ENCODE peak calls at places on chromosomes 12 and 14, in nine cellular contexts. W, R, S, H, F, N, C, I and T are unnamed samples.
A peak's percentile ranks its signal among the peaks of the same experiment; 100 is the strongest.

GRCh38 chr14:35932659-35933159 is 106.6 kb downstream of the BRMS1L start:
- DNase-seq in F (no peak), R (no peak), C (peak; percentile 11), S (peak; percentile 69), N (no peak), I (no peak), H (no peak), W (peak; percentile 20), T (no peak)

GRCh38 chr14:60164404-60164716 is 838 bp downstream of the DHRS7 start:
- DNase-seq in N (no peak), H (no peak), S (no peak), I (no peak), C (no peak), F (no peak), W (no peak), R (no peak), T (no peak)

GRCh38 chr14:52917732-52918131 is 33.1 kb downstream of the FERMT2 start:
- DNase-seq in I (no peak), H (no peak), N (no peak), F (peak; percentile 45), S (no peak), C (no peak), R (no peak), W (no peak), T (no peak)

GRCh38 chr14:64845878-64846277 is 33.8 kb downstream of the SPTB start:
- DNase-seq in R (peak; percentile 33), I (peak; percentile 64), C (no peak), F (no peak), W (no peak), H (no peak), S (no peak), N (no peak), T (no peak)

GRCh38 chr12:105676694-105677093 is 346.2 kb downstream of the C12orf75 start:
- DNase-seq in S (no peak), H (no peak), I (no peak), R (no peak), W (no peak), F (peak; percentile 46), N (no peak), C (peak; percentile 81), T (no peak)

GRCh38 chr14:66114071-66114470 is 372.1 kb upstream of the CCDC196 start:
- DNase-seq in N (no peak), C (no peak), S (no peak), I (no peak), F (no peak), W (no peak), R (no peak), H (no peak), T (no peak)

GRCh38 chr12:49616533-49617219 is 6.7 kb upstream of the PRPF40B start:
- DNase-seq in S (no peak), F (no peak), C (no peak), W (no peak), H (no peak), R (no peak), I (no peak), N (no peak), T (no peak)

GRCh38 chr14:74675219-74675618 is 37.7 kb downstream of the AREL1 start:
- DNase-seq in R (no peak), S (no peak), F (no peak), N (no peak), C (no peak), W (no peak), I (no peak), H (no peak), T (no peak)

GRCh38 chr12:49872781-49873181 is 29.9 kb upstream of the BCDIN3D start:
- DNase-seq in C (no peak), I (peak; percentile 54), N (no peak), R (peak; percentile 7), H (peak; percentile 70), W (no peak), F (no peak), S (no peak), T (no peak)

GRCh38 chr12:120229071-120229582 is 28.2 kb upstream of the RPLP0 start:
- DNase-seq in R (no peak), C (no peak), N (peak; percentile 61), F (no peak), I (no peak), S (no peak), W (no peak), H (no peak), T (no peak)

GRCh38 chr12:4555804-4556203 is 6.2 kb upstream of the DYRK4 start:
- DNase-seq in R (peak; percentile 31), I (peak; percentile 5), W (no peak), H (no peak), S (no peak), F (no peak), N (no peak), C (no peak), T (no peak)

GRCh38 chr14:94663965-94664704 is 51.9 kb downstream of the SERPINA3 start:
- DNase-seq in H (no peak), R (no peak), N (no peak), I (no peak), F (peak; percentile 40), S (no peak), C (no peak), W (no peak), T (no peak)

GRCh38 chr12:3097186-3097804 is 20.1 kb downstream of the TSPAN9 start:
- DNase-seq in N (peak; percentile 91), S (peak; percentile 16), W (no peak), R (no peak), I (peak; percentile 75), H (no peak), C (peak; percentile 59), F (peak; percentile 87), T (no peak)

GRCh38 chr12:102964872-102965271 is 7.4 kb downstream of the ASCL1 start:
- DNase-seq in W (no peak), R (no peak), S (peak; percentile 33), I (no peak), C (peak; percentile 54), N (no peak), H (no peak), F (no peak), T (no peak)

GRCh38 chr14:39768579-39768978 is 336.3 kb upstream of the FBXO33 start:
- DNase-seq in N (no peak), W (no peak), C (no peak), I (no peak), H (no peak), F (no peak), S (peak; percentile 42), R (no peak), T (no peak)

GRCh38 chr14:45089813-45090212 is 5.9 kb downstream of the PRPF39 start:
- DNase-seq in C (no peak), I (peak; percentile 61), R (peak; percentile 95), H (no peak), W (peak; percentile 38), F (no peak), N (no peak), S (peak; percentile 70), T (no peak)

GRCh38 chr14:75165586-75166391 is 10.6 kb downstream of the TMED10 start:
- DNase-seq in R (no peak), F (no peak), W (no peak), H (peak; percentile 80), S (no peak), C (no peak), N (no peak), I (no peak), T (no peak)

GRCh38 chr12:6285063-6285477 is 25.4 kb upstream of the PLEKHG6 start:
- DNase-seq in H (peak; percentile 58), S (peak; percentile 64), I (peak; percentile 76), F (peak; percentile 76), W (peak; percentile 85), C (peak; percentile 71), R (peak; percentile 41), N (peak; percentile 69), T (peak; percentile 94)

GRCh38 chr12:22458301-22458917 is 85.9 kb downstream of the C2CD5 start:
- DNase-seq in H (no peak), R (no peak), C (no peak), S (no peak), N (no peak), I (no peak), W (no peak), F (no peak), T (no peak)

GRCh38 chr12:128930591-128930990 is 77.3 kb downstream of the GLT1D1 start:
- DNase-seq in F (no peak), I (no peak), W (no peak), R (no peak), S (no peak), N (no peak), C (no peak), H (no peak), T (no peak)

GRCh38 chr12:56160160-56160763 is 2.1 kb downstream of the MYL6 start:
- DNase-seq in S (peak; percentile 61), R (peak; percentile 36), N (no peak), H (no peak), W (peak; percentile 51), C (peak; percentile 63), I (peak; percentile 35), F (peak; percentile 72), T (no peak)

DNA sequence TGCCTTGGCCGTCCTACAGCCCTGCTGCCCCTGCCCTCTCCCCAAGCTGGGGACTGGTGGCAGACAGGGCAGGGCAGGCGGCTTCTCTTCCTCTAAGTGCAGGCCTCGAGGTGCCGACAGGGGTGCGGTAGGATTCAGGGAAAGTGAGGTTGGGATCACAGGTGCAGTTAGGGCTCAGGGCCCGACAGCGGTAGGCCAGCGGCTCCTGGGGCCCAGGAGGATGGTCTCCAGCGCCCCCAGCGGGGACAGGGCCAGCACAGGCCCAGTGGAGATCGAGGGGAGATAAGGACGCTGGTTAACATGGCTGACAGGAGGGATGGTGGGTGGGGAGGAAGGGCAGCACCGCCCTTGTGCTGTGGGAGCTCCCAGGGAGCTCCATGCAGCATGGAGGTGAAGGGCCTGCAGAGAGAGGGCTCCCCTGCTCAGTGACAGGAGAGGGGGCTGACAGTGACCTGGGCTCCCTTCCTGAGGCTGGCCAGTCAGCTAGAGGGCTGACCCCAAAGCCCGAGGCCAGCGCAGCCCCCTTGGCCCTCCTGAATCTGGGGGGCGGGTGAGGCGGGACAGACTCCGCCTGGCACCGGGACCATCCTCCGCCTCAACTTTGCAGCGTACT is 860 bp upstream of the CRIP1 start:
- DNase-seq in N (no peak), C (no peak), I (no peak), S (no peak), R (no peak), H (no peak), W (peak; percentile 63), F (peak; percentile 33), T (no peak)
- TF ChIP-seq CTCF in N (no peak), C (peak; percentile 19), I (peak; percentile 28), S (peak; percentile 9), R (no peak), H (peak; percentile 25), W (peak; percentile 39), F (peak; percentile 58), T (peak; percentile 37)

GRCh38 chr12:122544537-122544936 is 17.5 kb downstream of the KNTC1 start:
- DNase-seq in C (no peak), N (no peak), I (no peak), F (no peak), W (peak; percentile 12), R (no peak), S (peak; percentile 49), H (no peak), T (no peak)
- TF ChIP-seq CTCF in C (no peak), N (no peak), I (no peak), F (no peak), W (no peak), R (no peak), S (no peak), H (no peak), T (no peak)

GRCh38 chr14:77980475-77981321 is 180.8 kb downstream of the ADCK1 start:
- DNase-seq in N (no peak), F (no peak), C (peak; percentile 46), S (no peak), R (peak; percentile 34), I (no peak), H (no peak), W (no peak), T (no peak)
- TF ChIP-seq CTCF in N (no peak), F (no peak), C (no peak), S (no peak), R (no peak), I (no peak), H (no peak), W (no peak), T (no peak)

GRCh38 chr14:102507891-102508312 is 1.7 kb downstream of the ANKRD9 start:
- DNase-seq in W (no peak), H (no peak), I (no peak), N (no peak), S (no peak), F (no peak), R (no peak), C (no peak), T (no peak)
- TF ChIP-seq CTCF in W (no peak), H (no peak), I (no peak), N (no peak), S (no peak), F (no peak), R (peak; percentile 42), C (peak; percentile 36), T (no peak)